ENCODE peak calls at places on chromosomes 5 and 9, in four cellular contexts. One of them, this sample, is unnamed.

GRCh38 chr5:56412601-56413379 is 179.7 kb upstream of the ANKRD55 start:
- DNase-seq in NCI-H2081: no peak
- DNase-seq in SW480: no peak
- DNase-seq in heart right ventricle: peak
- DNase-seq in this sample: no peak

GRCh38 chr9:4334439-4334838 is 34.6 kb upstream of the GLIS3 start:
- DNase-seq in NCI-H2081: peak
- DNase-seq in SW480: peak
- DNase-seq in heart right ventricle: peak
- DNase-seq in this sample: peak

GRCh38 chr5:174097486-174098185 is 52.1 kb downstream of the NSG2 start:
- DNase-seq in NCI-H2081: no peak
- DNase-seq in SW480: peak
- DNase-seq in heart right ventricle: no peak
- DNase-seq in this sample: no peak

GRCh38 chr5:179623906-179624741 is 653 bp upstream of the HNRNPH1 start:
- DNase-seq in SW480: peak
- DNase-seq in heart right ventricle: no peak
- DNase-seq in NCI-H2081: no peak
- DNase-seq in this sample: no peak

GRCh38 chr5:57501414-57502321 is 19.1 kb upstream of the ACTBL2 start:
- DNase-seq in heart right ventricle: peak
- DNase-seq in NCI-H2081: no peak
- DNase-seq in SW480: no peak
- DNase-seq in this sample: no peak

GRCh38 chr5:127068771-127069330 is 4.5 kb downstream of the C5orf63 start:
- DNase-seq in SW480: no peak
- DNase-seq in NCI-H2081: no peak
- DNase-seq in heart right ventricle: no peak
- DNase-seq in this sample: no peak

GRCh38 chr9:108207611-108208051 is 648.2 kb downstream of the ACTL7B start:
- DNase-seq in SW480: no peak
- DNase-seq in heart right ventricle: no peak
- DNase-seq in NCI-H2081: no peak
- DNase-seq in this sample: no peak

GRCh38 chr5:146680846-146681585 is 165.0 kb upstream of the GPR151 start:
- DNase-seq in NCI-H2081: no peak
- DNase-seq in SW480: no peak
- DNase-seq in heart right ventricle: no peak
- DNase-seq in this sample: no peak

GRCh38 chr9:135074354-135075233 is 12.9 kb upstream of the OLFM1 start:
- DNase-seq in heart right ventricle: no peak
- DNase-seq in NCI-H2081: no peak
- DNase-seq in SW480: no peak
- DNase-seq in this sample: no peak

GRCh38 chr5:7872517-7873149 is 3.7 kb downstream of the MTRR start:
- DNase-seq in NCI-H2081: no peak
- DNase-seq in SW480: no peak
- DNase-seq in heart right ventricle: no peak
- DNase-seq in this sample: no peak

GRCh38 chr5:133977858-133978257 is 9.4 kb upstream of the C5orf15 start:
- DNase-seq in NCI-H2081: no peak
- DNase-seq in SW480: peak
- DNase-seq in heart right ventricle: no peak
- DNase-seq in this sample: no peak

GRCh38 chr5:73496984-73497457 is 1.2 kb upstream of the BTF3 start:
- DNase-seq in heart right ventricle: no peak
- DNase-seq in NCI-H2081: peak
- DNase-seq in SW480: peak
- DNase-seq in this sample: no peak

GRCh38 chr5:76273491-76273890 is 129.6 kb upstream of the IQGAP2 start:
- DNase-seq in heart right ventricle: no peak
- DNase-seq in NCI-H2081: no peak
- DNase-seq in SW480: no peak
- DNase-seq in this sample: peak

GRCh38 chr9:7067169-7067568 is 309.4 kb downstream of the KDM4C start:
- DNase-seq in heart right ventricle: no peak
- DNase-seq in SW480: no peak
- DNase-seq in NCI-H2081: no peak
- DNase-seq in this sample: no peak

GRCh38 chr9:30382271-30382670 is 2002.2 kb upstream of the ACO1 start:
- DNase-seq in heart right ventricle: no peak
- DNase-seq in SW480: no peak
- DNase-seq in NCI-H2081: no peak
- DNase-seq in this sample: peak

GRCh38 chr5:65927497-65928340 is 1.3 kb downstream of the ERBIN start:
- DNase-seq in NCI-H2081: no peak
- DNase-seq in heart right ventricle: no peak
- DNase-seq in SW480: peak
- DNase-seq in this sample: peak

GRCh38 chr5:81756016-81756415 is 5.1 kb upstream of the SSBP2 start:
- DNase-seq in NCI-H2081: no peak
- DNase-seq in heart right ventricle: no peak
- DNase-seq in SW480: no peak
- DNase-seq in this sample: no peak

GRCh38 chr5:174172104-174172965 is 126.8 kb downstream of the NSG2 start:
- DNase-seq in NCI-H2081: no peak
- DNase-seq in heart right ventricle: no peak
- DNase-seq in SW480: no peak
- DNase-seq in this sample: no peak

GRCh38 chr5:160675988-160676387 is 176.0 kb downstream of the ATP10B start:
- DNase-seq in SW480: peak
- DNase-seq in NCI-H2081: no peak
- DNase-seq in heart right ventricle: no peak
- DNase-seq in this sample: no peak

GRCh38 chr9:116541402-116541801 is 145.7 kb upstream of the TRIM32 start:
- DNase-seq in NCI-H2081: no peak
- DNase-seq in SW480: no peak
- DNase-seq in heart right ventricle: no peak
- DNase-seq in this sample: no peak

GRCh38 chr5:5494489-5495402 is 72.3 kb downstream of the ICE1 start:
- DNase-seq in SW480: peak
- DNase-seq in NCI-H2081: peak
- DNase-seq in heart right ventricle: peak
- DNase-seq in this sample: peak

GRCh38 chr9:32940740-32941139 is 60.7 kb downstream of the APTX start:
- DNase-seq in SW480: no peak
- DNase-seq in heart right ventricle: no peak
- DNase-seq in NCI-H2081: no peak
- DNase-seq in this sample: no peak

GRCh38 chr9:108185613-108186012 is 670.2 kb downstream of the ACTL7B start:
- DNase-seq in NCI-H2081: no peak
- DNase-seq in SW480: no peak
- DNase-seq in heart right ventricle: no peak
- DNase-seq in this sample: no peak

GRCh38 chr5:15510816-15511215 is 10.8 kb downstream of the FBXL7 start:
- DNase-seq in SW480: no peak
- DNase-seq in heart right ventricle: no peak
- DNase-seq in NCI-H2081: no peak
- DNase-seq in this sample: no peak

GRCh38 chr5:53090229-53090628 is 19.3 kb downstream of the MOCS2 start:
- DNase-seq in NCI-H2081: no peak
- DNase-seq in SW480: no peak
- DNase-seq in heart right ventricle: no peak
- DNase-seq in this sample: no peak

GRCh38 chr5:83538788-83539535 is 67.4 kb downstream of the VCAN start:
- DNase-seq in NCI-H2081: no peak
- DNase-seq in heart right ventricle: no peak
- DNase-seq in SW480: no peak
- DNase-seq in this sample: no peak

GRCh38 chr5:9468070-9468388 is 77.8 kb downstream of the SEMA5A start:
- DNase-seq in NCI-H2081: no peak
- DNase-seq in heart right ventricle: no peak
- DNase-seq in SW480: peak
- DNase-seq in this sample: no peak

GRCh38 chr9:116452634-116453033 is 234.5 kb upstream of the TRIM32 start:
- DNase-seq in SW480: no peak
- DNase-seq in NCI-H2081: no peak
- DNase-seq in heart right ventricle: no peak
- DNase-seq in this sample: no peak

GRCh38 chr5:67652212-67652611 is 455.6 kb upstream of the CD180 start:
- DNase-seq in heart right ventricle: no peak
- DNase-seq in SW480: no peak
- DNase-seq in NCI-H2081: no peak
- DNase-seq in this sample: no peak

GRCh38 chr5:180304431-180305375 is 12.8 kb upstream of the MAPK9 start:
- DNase-seq in SW480: no peak
- DNase-seq in NCI-H2081: no peak
- DNase-seq in heart right ventricle: no peak
- DNase-seq in this sample: no peak

GRCh38 chr9:100759166-100759565 is 181.3 kb downstream of the CAVIN4 start:
- DNase-seq in NCI-H2081: no peak
- DNase-seq in SW480: no peak
- DNase-seq in heart right ventricle: no peak
- DNase-seq in this sample: no peak

GRCh38 chr9:124280176-124280691 is 22.5 kb downstream of the NEK6 start:
- DNase-seq in NCI-H2081: no peak
- DNase-seq in heart right ventricle: no peak
- DNase-seq in SW480: no peak
- DNase-seq in this sample: no peak

GRCh38 chr9:77022783-77023440 is 3.5 kb downstream of the FOXB2 start:
- DNase-seq in NCI-H2081: no peak
- DNase-seq in heart right ventricle: no peak
- DNase-seq in SW480: no peak
- DNase-seq in this sample: no peak

GRCh38 chr5:172173771-172174170 is 14.3 kb downstream of the STK10 start:
- DNase-seq in SW480: peak
- DNase-seq in NCI-H2081: no peak
- DNase-seq in heart right ventricle: no peak
- DNase-seq in this sample: no peak

GRCh38 chr5:179303801-179304200 is 41.5 kb downstream of the ADAMTS2 start:
- DNase-seq in SW480: no peak
- DNase-seq in NCI-H2081: no peak
- DNase-seq in heart right ventricle: peak
- DNase-seq in this sample: no peak

GRCh38 chr9:128928624-128929023 is 7.8 kb downstream of the PHYHD1 start:
- DNase-seq in SW480: no peak
- DNase-seq in heart right ventricle: no peak
- DNase-seq in NCI-H2081: no peak
- DNase-seq in this sample: no peak

This sample was measured in mucosa of descending colon.